ENCODE peak calls at places on chromosome X, in four cellular contexts. F is activated naive CD4-positive, alpha-beta T cell treated with anti-CD3 and anti-CD28 coated beads for 36 hours; I is CMK; A is dermis blood vessel endothelial cell. L is an unnamed sample.
A peak's percentile ranks its signal among the peaks of the same experiment; 100 is the strongest.

GRCh38 chrX:48573690-48574269 is 504 bp upstream of the RBM3 start:
- DNase-seq in I (no peak), F (peak; percentile 12), A (peak; percentile 87), L (no peak)

GRCh38 chrX:72621163-72621562 is 48.5 kb upstream of the HDAC8 start:
- DNase-seq in A (no peak), F (no peak), I (no peak), L (no peak)

GRCh38 chrX:338281-338835 is 19.8 kb upstream of the GTPBP6 start:
- DNase-seq in A (no peak), F (no peak), I (no peak), L (no peak)

GRCh38 chrX:120308959-120309872 is 2.0 kb downstream of the TMEM255A start:
- DNase-seq in F (peak; percentile 80), I (no peak), A (peak; percentile 38), L (peak; percentile 74)

GRCh38 chrX:318068-318738 is 393 bp downstream of the GTPBP6 start:
- DNase-seq in F (peak; percentile 99), A (peak; percentile 99), I (peak; percentile 98), L (peak; percentile 97)

GRCh38 chrX:141468940-141469339 is 115.6 kb downstream of the SPANXA1 start:
- DNase-seq in F (no peak), A (peak; percentile 16), I (no peak), L (peak; percentile 7)

GRCh38 chrX:154607370-154607769 is 11.7 kb downstream of the CTAG1B start:
- DNase-seq in A (no peak), I (no peak), F (no peak), L (no peak)

GRCh38 chrX:9166566-9166909 is 132.6 kb upstream of the FAM9B start:
- DNase-seq in A (no peak), I (no peak), F (no peak), L (no peak)

GRCh38 chrX:44580466-44580865 is 37.8 kb upstream of the FUNDC1 start:
- DNase-seq in F (no peak), A (no peak), I (no peak), L (peak; percentile 67)

GRCh38 chrX:18353931-18354368 is 538 bp downstream of the SCML2 start:
- DNase-seq in I (no peak), A (peak; percentile 1), F (peak; percentile 18), L (no peak)

GRCh38 chrX:149010026-149010898 is 494.8 kb downstream of the IDS start:
- DNase-seq in A (no peak), F (no peak), I (no peak), L (no peak)